ENCODE peak calls at places on chromosome 13, in four cellular contexts. One of them, this sample, is unnamed.

GRCh38 chr13:35764359-35765015 is 288.0 kb upstream of the MAB21L1 start:
- DNase-seq in H1: no peak
- DNase-seq in mesendoderm: no peak
- DNase-seq in IMR-90: no peak
- DNase-seq in this sample: no peak

GRCh38 chr13:83452292-83452950 is 429.9 kb downstream of the SLITRK1 start:
- DNase-seq in mesendoderm: no peak
- DNase-seq in IMR-90: no peak
- DNase-seq in H1: no peak
- DNase-seq in this sample: no peak

GRCh38 chr13:50715402-50716146 is 127.9 kb downstream of the DLEU7 start:
- DNase-seq in mesendoderm: no peak
- DNase-seq in H1: no peak
- DNase-seq in IMR-90: no peak
- DNase-seq in this sample: no peak

GRCh38 chr13:70585109-70585508 is 476.9 kb upstream of the KLHL1 start:
- DNase-seq in mesendoderm: no peak
- DNase-seq in IMR-90: no peak
- DNase-seq in H1: no peak
- DNase-seq in this sample: no peak

GRCh38 chr13:37618554-37618953 is 20.0 kb upstream of the POSTN start:
- DNase-seq in IMR-90: peak; percentile 84
- DNase-seq in mesendoderm: peak; percentile 43
- DNase-seq in H1: no peak
- DNase-seq in this sample: no peak

GRCh38 chr13:90974249-90974954 is 373.1 kb upstream of the MIR17HG start:
- DNase-seq in mesendoderm: no peak
- DNase-seq in IMR-90: no peak
- DNase-seq in H1: no peak
- DNase-seq in this sample: no peak

GRCh38 chr13:65461590-65461989 is 1768.5 kb downstream of the PCDH9 start:
- DNase-seq in mesendoderm: peak; percentile 6
- DNase-seq in H1: no peak
- DNase-seq in IMR-90: peak; percentile 83
- DNase-seq in this sample: no peak

GRCh38 chr13:114099191-114099590 is 33.2 kb downstream of the RASA3 start:
- DNase-seq in IMR-90: peak; percentile 93
- DNase-seq in mesendoderm: peak; percentile 91
- DNase-seq in H1: no peak
- DNase-seq in this sample: peak; percentile 86

GRCh38 chr13:30744686-30745085 is 9.3 kb downstream of the ALOX5AP start:
- DNase-seq in mesendoderm: no peak
- DNase-seq in H1: no peak
- DNase-seq in IMR-90: no peak
- DNase-seq in this sample: no peak

GRCh38 chr13:37168151-37168550 is 62.7 kb upstream of the CSNK1A1L start:
- DNase-seq in mesendoderm: no peak
- DNase-seq in IMR-90: no peak
- DNase-seq in H1: no peak
- DNase-seq in this sample: no peak

GRCh38 chr13:90830782-90831181 is 516.7 kb upstream of the MIR17HG start:
- DNase-seq in mesendoderm: no peak
- DNase-seq in IMR-90: no peak
- DNase-seq in H1: no peak
- DNase-seq in this sample: no peak

DNA sequence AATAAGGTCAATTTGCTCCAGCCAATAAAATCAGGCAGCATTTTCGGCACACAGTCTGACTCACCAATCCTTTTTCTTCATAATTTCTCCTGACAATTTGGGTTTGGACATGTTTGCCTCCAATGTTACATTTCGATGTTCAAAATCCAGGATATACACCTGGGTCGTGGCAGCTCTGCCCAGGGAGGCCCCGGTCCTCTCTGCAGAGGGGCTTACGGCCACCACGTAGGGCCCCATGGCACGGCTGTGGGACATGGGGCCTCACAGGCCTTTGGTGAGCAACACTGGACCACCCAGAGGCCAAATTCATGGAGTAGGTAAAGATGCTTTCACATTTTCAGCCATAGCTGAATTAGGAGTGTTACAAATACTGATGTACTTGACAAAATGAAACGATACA is 25.4 kb downstream of the IRS2 start:
- DNase-seq in H1: no peak
- DNase-seq in mesendoderm: no peak
- DNase-seq in IMR-90: no peak
- DNase-seq in this sample: no peak
- H2BK120ac ChIP-seq in H1: no peak overlapping the region
- H2BK120ac ChIP-seq in mesendoderm: no peak overlapping the region
- H2BK120ac ChIP-seq in IMR-90: no peak overlapping the region
- H2BK120ac ChIP-seq in this sample: no peak overlapping the region

DNA sequence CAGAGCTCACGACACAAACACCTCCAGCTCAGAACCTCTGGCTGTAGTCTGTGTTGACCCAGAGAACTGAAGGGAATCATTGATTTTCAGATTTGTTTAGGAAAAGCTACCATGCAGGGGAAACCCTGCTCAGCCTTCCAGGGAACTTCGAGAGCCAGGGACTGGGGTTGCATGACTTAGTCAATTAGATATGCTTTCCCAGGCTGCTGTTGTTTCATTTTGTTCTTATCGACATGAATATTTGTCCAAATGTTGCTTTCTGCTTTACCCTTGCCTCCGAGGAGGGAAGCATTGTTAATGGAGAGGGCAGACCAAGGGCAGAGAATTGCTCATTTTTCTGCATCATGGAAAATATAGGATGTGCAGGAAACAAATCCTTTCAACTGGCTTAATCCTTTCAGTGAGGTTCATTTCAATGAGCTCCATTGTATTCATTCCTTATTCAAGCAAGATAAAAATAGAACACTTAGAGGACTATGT is 82.5 kb downstream of the KLF5 start:
- DNase-seq in IMR-90: peak; percentile 15
- DNase-seq in mesendoderm: no peak
- DNase-seq in H1: no peak
- DNase-seq in this sample: no peak
- H3K56ac ChIP-seq in IMR-90: no peak overlapping the region
- H3K56ac ChIP-seq in mesendoderm: no peak overlapping the region
- H3K56ac ChIP-seq in H1: no peak overlapping the region
- H3K56ac ChIP-seq in this sample: no peak overlapping the region

DNA sequence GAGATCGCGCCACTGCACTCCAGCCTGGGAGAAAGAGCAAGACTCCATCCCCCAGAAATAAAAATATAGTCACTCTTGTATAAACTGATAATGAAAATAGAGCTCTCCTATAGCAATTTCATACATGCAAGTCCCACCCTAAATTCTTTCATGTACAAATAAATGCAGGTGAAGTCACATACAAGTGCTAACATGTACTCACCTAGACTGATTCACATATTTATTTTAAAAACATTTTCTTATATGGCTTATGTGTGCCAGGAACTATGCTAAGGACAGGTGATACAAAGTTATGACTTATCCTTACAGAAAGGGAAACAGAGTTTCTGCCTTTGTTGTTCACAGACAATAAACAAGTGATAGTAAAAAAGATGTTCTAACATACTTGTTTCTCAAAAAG is 32.0 kb downstream of the USP12 start:
- DNase-seq in IMR-90: no peak
- DNase-seq in mesendoderm: no peak
- DNase-seq in H1: no peak
- DNase-seq in this sample: no peak
- H2BK120ac ChIP-seq in IMR-90: no peak overlapping the region
- H2BK120ac ChIP-seq in mesendoderm: no peak overlapping the region
- H2BK120ac ChIP-seq in H1: no peak overlapping the region
- H2BK120ac ChIP-seq in this sample: no peak overlapping the region

GRCh38 chr13:21149568-21149967 is 26.8 kb downstream of the SKA3 start:
- DNase-seq in mesendoderm: no peak
- DNase-seq in H1: no peak
- DNase-seq in IMR-90: peak; percentile 38
- DNase-seq in this sample: no peak

GRCh38 chr13:21148557-21149258 is 27.6 kb downstream of the SKA3 start:
- DNase-seq in H1: no peak
- DNase-seq in IMR-90: no peak
- DNase-seq in mesendoderm: no peak
- DNase-seq in this sample: no peak

GRCh38 chr13:21152251-21152899 is 24.0 kb downstream of the SKA3 start:
- DNase-seq in mesendoderm: peak; percentile 18
- DNase-seq in H1: no peak
- DNase-seq in IMR-90: no peak
- DNase-seq in this sample: peak; percentile 42

GRCh38 chr13:21147827-21148226 is 28.5 kb downstream of the SKA3 start:
- DNase-seq in mesendoderm: no peak
- DNase-seq in IMR-90: no peak
- DNase-seq in H1: no peak
- DNase-seq in this sample: no peak

GRCh38 chr13:21150013-21150412 is 26.3 kb downstream of the SKA3 start:
- DNase-seq in IMR-90: no peak
- DNase-seq in H1: no peak
- DNase-seq in mesendoderm: no peak
- DNase-seq in this sample: no peak
- H3K56ac ChIP-seq in IMR-90: no peak overlapping the region
- H3K56ac ChIP-seq in H1: no peak overlapping the region
- H3K56ac ChIP-seq in mesendoderm: no peak overlapping the region
- H3K56ac ChIP-seq in this sample: no peak overlapping the region

GRCh38 chr13:29594310-29594709 is 1.2 kb downstream of the SLC7A1 start:
- DNase-seq in mesendoderm: peak; percentile 71
- DNase-seq in IMR-90: peak; percentile 91
- DNase-seq in H1: no peak
- DNase-seq in this sample: no peak
- H2BK120ac ChIP-seq in mesendoderm: no peak overlapping the region
- H2BK120ac ChIP-seq in IMR-90: peak overlapping the region; percentile 58
- H2BK120ac ChIP-seq in H1: no peak overlapping the region
- H2BK120ac ChIP-seq in this sample: no peak overlapping the region

GRCh38 chr13:113042456-113042855 is 63.1 kb upstream of the F7 start:
- DNase-seq in H1: no peak
- DNase-seq in mesendoderm: no peak
- DNase-seq in IMR-90: no peak
- DNase-seq in this sample: no peak
- H3K56ac ChIP-seq in H1: no peak overlapping the region
- H3K56ac ChIP-seq in mesendoderm: no peak overlapping the region
- H3K56ac ChIP-seq in IMR-90: no peak overlapping the region
- H3K56ac ChIP-seq in this sample: no peak overlapping the region

DNA sequence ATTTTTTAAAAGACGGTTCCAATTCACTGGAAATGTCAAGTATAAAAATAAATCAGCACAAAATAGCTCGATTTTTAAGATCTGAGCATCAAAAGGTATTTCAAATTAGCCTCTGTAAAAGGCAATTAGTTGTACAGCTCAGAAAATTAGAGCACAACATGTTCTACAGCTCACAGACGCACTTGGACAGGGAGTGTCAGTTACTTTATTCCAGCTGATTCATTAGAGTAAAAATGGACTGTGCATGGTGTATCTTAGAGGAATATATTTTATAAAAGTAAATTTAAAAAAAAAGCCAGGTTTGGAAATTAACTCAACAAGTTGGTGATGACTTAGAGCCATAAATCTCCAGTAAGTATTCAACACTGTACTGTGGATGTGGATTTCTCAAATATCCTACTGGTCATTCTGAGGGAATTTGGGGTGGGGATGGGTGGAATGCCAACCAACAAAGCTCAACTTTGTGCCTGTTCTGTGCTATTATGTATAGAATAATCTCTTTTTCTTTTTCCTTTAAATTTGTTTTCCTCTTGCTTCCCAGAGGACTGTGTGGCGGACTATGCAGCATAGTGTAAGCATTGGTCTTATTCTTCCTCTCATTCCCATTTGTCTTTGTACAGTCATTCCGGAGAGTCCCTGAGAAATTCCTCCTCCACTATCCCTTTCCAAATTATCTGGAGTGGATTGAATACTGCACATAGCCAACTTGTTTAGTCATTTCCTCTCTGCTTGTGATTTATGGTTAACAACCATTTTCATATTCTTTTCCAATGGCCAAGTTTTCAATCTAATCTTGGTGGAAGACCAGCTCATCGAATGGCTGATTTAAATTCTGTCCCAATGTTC is 169.3 kb downstream of the DCT start:
- DNase-seq in H1: no peak
- DNase-seq in mesendoderm: no peak
- DNase-seq in IMR-90: peak; percentile 96
- DNase-seq in this sample: no peak
- H2BK120ac ChIP-seq in H1: no peak overlapping the region
- H2BK120ac ChIP-seq in mesendoderm: no peak overlapping the region
- H2BK120ac ChIP-seq in IMR-90: peak overlapping the region; percentile 91
- H2BK120ac ChIP-seq in this sample: no peak overlapping the region

This sample was measured in H9.